ENCODE peak calls at places on chromosomes 4 and X, in seven cellular contexts. P is stimulated activated CD4-positive, alpha-beta T cell treated with anti-CD3 and anti-CD28 coated beads, Interleukin-12 subunit alpha, Interleukin-12 subunit beta, amount 100 ng/mL, for 4 hours; Y is GM23248; A is mesothelial cell of epicardium; S is omental fat pad; V is SK-N-DZ; W is choroid plexus epithelial cell. U is an unnamed sample.

GRCh38 chr4:6494431-6495295 is 22.2 kb upstream of the PPP2R2C start:
- DNase-seq in Y (no peak), V (no peak), A (no peak), S (no peak), W (no peak), P (no peak), U (no peak)

GRCh38 chr4:188214861-188215260 is 75.6 kb downstream of the TRIML1 start:
- DNase-seq in V (no peak), W (no peak), A (no peak), S (no peak), P (no peak), Y (no peak), U (no peak)

GRCh38 chr4:177473991-177474390 is 31.8 kb upstream of the AGA start:
- DNase-seq in V (peak), S (no peak), W (no peak), P (no peak), A (no peak), Y (no peak), U (no peak)

GRCh38 chrX:112866175-112866574 is 25.5 kb upstream of the AMOT start:
- DNase-seq in S (no peak), A (no peak), V (no peak), Y (peak), P (no peak), W (no peak), U (no peak)

GRCh38 chr4:150302553-150302952 is 224.3 kb downstream of the DCLK2 start:
- DNase-seq in P (peak), A (no peak), W (peak), S (no peak), Y (peak), V (no peak), U (peak)

GRCh38 chrX:129525162-129525561 is 1.9 kb upstream of the SMARCA1 start:
- DNase-seq in A (no peak), Y (no peak), S (no peak), W (no peak), V (no peak), P (no peak), U (no peak)

GRCh38 chr4:6917445-6918241 is 8.0 kb downstream of the TBC1D14 start:
- DNase-seq in A (no peak), V (no peak), Y (no peak), W (peak), S (peak), P (no peak), U (peak)

GRCh38 chr4:148730241-148730640 is 288.0 kb upstream of the NR3C2 start:
- DNase-seq in W (no peak), A (no peak), V (no peak), S (no peak), Y (no peak), P (no peak), U (no peak)

GRCh38 chr4:1471443-1472147 is 65.4 kb upstream of the NKX1-1 start:
- DNase-seq in W (no peak), S (no peak), P (no peak), Y (peak), V (no peak), A (peak), U (peak)

GRCh38 chrX:99719140-99719539 is 690.9 kb downstream of the PCDH19 start:
- DNase-seq in A (no peak), Y (no peak), S (no peak), W (no peak), V (no peak), P (no peak), U (no peak)

GRCh38 chrX:41322821-41323603 is 10.9 kb upstream of the DDX3X start:
- DNase-seq in P (no peak), W (no peak), Y (no peak), A (no peak), V (no peak), S (no peak), U (no peak)

GRCh38 chrX:141176586-141177451 is at the start of gene LDOC1:
- DNase-seq in W (peak), Y (peak), A (peak), V (peak), P (peak), S (peak), U (peak)

GRCh38 chr4:171169396-171169795 is 643.8 kb upstream of the GALNTL6 start:
- DNase-seq in A (no peak), W (no peak), Y (no peak), S (no peak), V (no peak), P (no peak), U (no peak)

U was measured in sigmoid colon.